ENCODE peak calls at places on chromosomes 1 and 21, in nine cellular contexts. X is AG04450, F is fibroblast of mammary gland, Z is B cell, I is tibial nerve, Q is RWPE1, A is astrocyte of the cerebellum, K is Peyer's patch, P is cardiac muscle cell. J is an unnamed sample.
A peak's percentile ranks its signal among the peaks of the same experiment; 100 is the strongest.

GRCh38 chr1:10155087-10155712 is 55.2 kb upstream of the KIF1B start:
- DNase-seq in X (no peak), F (peak; percentile 26), Z (no peak), I (no peak), Q (no peak), A (no peak), K (no peak), P (peak; percentile 82), J (no peak)

GRCh38 chr1:9284061-9284460 is 8.6 kb upstream of the SPSB1 start:
- DNase-seq in X (no peak), F (no peak), Z (no peak), I (no peak), Q (no peak), A (no peak), K (no peak), P (no peak), J (no peak)

GRCh38 chr1:52210044-52210443 is 68.2 kb downstream of the ZFYVE9 start:
- DNase-seq in X (no peak), F (no peak), Z (no peak), I (no peak), Q (peak; percentile 8), A (no peak), K (no peak), P (no peak), J (no peak)

GRCh38 chr1:12513176-12513575 is 104.8 kb downstream of the DHRS3 start:
- DNase-seq in X (no peak), F (no peak), Z (no peak), I (no peak), Q (no peak), A (no peak), K (no peak), P (no peak), J (no peak)

GRCh38 chr21:42395302-42395701 is 550 bp downstream of the TMPRSS3 start:
- DNase-seq in X (no peak), F (no peak), Z (no peak), I (no peak), Q (no peak), A (no peak), K (no peak), P (no peak), J (no peak)

GRCh38 chr1:61140056-61140549 is 57.7 kb downstream of the NFIA start:
- DNase-seq in X (no peak), F (no peak), Z (no peak), I (no peak), Q (no peak), A (no peak), K (no peak), P (no peak), J (no peak)

GRCh38 chr1:182446033-182446669 is 3.8 kb upstream of the RGSL1 start:
- DNase-seq in X (no peak), F (peak; percentile 62), Z (peak; percentile 61), I (peak; percentile 64), Q (peak; percentile 59), A (no peak), K (no peak), P (peak; percentile 44), J (no peak)

GRCh38 chr1:157170677-157171515 is 32.7 kb upstream of the ETV3 start:
- DNase-seq in X (no peak), F (peak; percentile 26), Z (peak; percentile 45), I (peak; percentile 29), Q (peak; percentile 26), A (no peak), K (peak; percentile 32), P (peak; percentile 75), J (no peak)

GRCh38 chr1:1144122-1144842 is 28.4 kb upstream of the C1orf159 start:
- DNase-seq in X (no peak), F (no peak), Z (peak; percentile 91), I (no peak), Q (no peak), A (no peak), K (peak; percentile 81), P (no peak), J (no peak)

GRCh38 chr21:45507523-45507875 is 34.7 kb downstream of the SLC19A1 start:
- DNase-seq in X (no peak), F (no peak), Z (no peak), I (no peak), Q (no peak), A (no peak), K (no peak), P (no peak), J (no peak)

GRCh38 chr1:17723684-17724083 is 31.4 kb upstream of the ACTL8 start:
- DNase-seq in X (no peak), F (no peak), Z (no peak), I (no peak), Q (no peak), A (no peak), K (no peak), P (no peak), J (no peak)

GRCh38 chr1:6623269-6623965 is 1.3 kb upstream of the THAP3 start:
- DNase-seq in X (no peak), F (no peak), Z (no peak), I (no peak), Q (no peak), A (no peak), K (no peak), P (no peak), J (no peak)

GRCh38 chr1:6625579-6626149 is 996 bp downstream of the THAP3 start:
- DNase-seq in X (no peak), F (peak; percentile 76), Z (no peak), I (no peak), Q (peak; percentile 34), A (no peak), K (no peak), P (peak; percentile 56), J (no peak)

GRCh38 chr1:6627031-6627430 is 2.4 kb downstream of the THAP3 start:
- DNase-seq in X (no peak), F (no peak), Z (peak; percentile 35), I (no peak), Q (no peak), A (no peak), K (no peak), P (no peak), J (no peak)

GRCh38 chr1:6622396-6623152 is 2.1 kb upstream of the THAP3 start:
- DNase-seq in X (no peak), F (no peak), Z (no peak), I (no peak), Q (no peak), A (no peak), K (no peak), P (no peak), J (no peak)

GRCh38 chr1:6624712-6625578 is at the start of gene THAP3:
- DNase-seq in X (no peak), F (peak; percentile 97), Z (peak; percentile 93), I (peak; percentile 74), Q (peak; percentile 84), A (peak; percentile 48), K (peak; percentile 87), P (peak; percentile 91), J (peak; percentile 77)
- TF ChIP-seq CTCF in X (no peak), F (no peak), Z (peak; percentile 57), I (no peak), Q (no peak), A (no peak), K (peak; percentile 28), P (no peak), J (peak; percentile 52)

DNA sequence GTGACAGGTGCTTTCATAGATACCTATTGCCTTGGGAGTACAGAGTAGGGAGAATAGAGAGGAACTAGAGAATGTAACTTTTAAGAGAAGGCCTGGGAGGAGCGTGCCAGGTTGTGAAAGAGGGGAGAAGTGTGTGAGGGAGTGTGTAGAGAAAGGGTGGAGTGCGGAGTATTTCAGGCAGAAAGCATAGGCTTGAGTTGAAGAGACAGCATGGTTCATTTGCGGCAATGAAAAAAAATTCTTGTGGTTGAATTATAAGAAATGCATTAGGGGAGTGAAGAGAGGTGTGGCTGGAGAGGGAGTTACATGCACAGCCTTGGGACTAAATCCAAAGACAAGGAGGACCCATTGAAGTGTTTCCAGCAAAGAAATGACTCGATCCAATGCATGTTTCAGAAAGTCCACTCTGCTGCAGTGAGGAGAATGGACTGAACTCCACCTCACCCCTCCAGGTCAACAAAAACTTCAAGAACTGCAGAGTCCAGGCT is 81.7 kb upstream of the ADAM30 start:
- DNase-seq in X (no peak), F (no peak), Z (no peak), I (no peak), Q (no peak), A (peak; percentile 75), K (no peak), P (no peak), J (no peak)
- TF ChIP-seq CTCF in X (no peak), F (no peak), Z (no peak), I (no peak), Q (no peak), A (no peak), K (no peak), P (no peak), J (no peak)

DNA sequence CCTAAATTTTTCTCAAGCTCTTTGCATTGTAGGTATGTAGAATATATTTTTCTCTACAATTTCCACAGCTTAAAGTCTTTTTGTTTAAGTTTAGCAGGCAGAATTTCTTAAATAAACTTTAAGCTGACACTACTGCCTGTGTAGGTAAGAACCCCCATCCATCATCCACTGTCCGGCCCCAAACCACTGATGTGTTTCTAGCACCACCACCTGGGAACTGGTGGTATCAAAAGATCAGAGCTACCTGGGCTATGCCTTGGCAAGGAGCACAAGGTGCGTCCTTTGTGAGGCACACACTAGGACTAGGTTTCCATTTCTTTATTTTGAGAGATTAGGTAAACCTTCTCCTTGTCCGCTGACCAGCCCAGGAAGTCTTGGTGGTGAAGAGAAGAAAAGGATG is 10.5 kb upstream of the LELP1 start:
- DNase-seq in X (no peak), F (no peak), Z (no peak), I (no peak), Q (peak; percentile 57), A (no peak), K (no peak), P (peak; percentile 52), J (peak; percentile 37)
- TF ChIP-seq CTCF in X (no peak), F (no peak), Z (no peak), I (no peak), Q (peak; percentile 54), A (peak; percentile 19), K (no peak), P (no peak), J (peak; percentile 75)

GRCh38 chr21:18191139-18191538 is 53.5 kb upstream of the CHODL start:
- DNase-seq in X (no peak), F (no peak), Z (no peak), I (no peak), Q (no peak), A (no peak), K (no peak), P (no peak), J (no peak)
- TF ChIP-seq CTCF in X (no peak), F (no peak), Z (no peak), I (no peak), Q (no peak), A (no peak), K (no peak), P (no peak), J (no peak)